ENCODE peak calls at places on chromosomes 4 and X, in seven cellular contexts. P, L, D, O, Q, T and R are unnamed samples. For H3K4me1, the result is how much of the 10 kb centered on the place peaks cover.

GRCh38 chrX:16711219-16712115 is 1.0 kb downstream of the CTPS2 start:
- DNase-seq in D (no peak), T (no peak), O (no peak), P (peak), Q (peak), L (no peak), R (no peak)

GRCh38 chr4:61385302-61385701 is 185.2 kb downstream of the ADGRL3 start:
- DNase-seq in L (no peak), D (no peak), P (no peak), O (no peak), T (no peak), Q (no peak), R (no peak)

GRCh38 chrX:17792842-17793241 is 55.5 kb downstream of the SCML1 start:
- DNase-seq in T (no peak), O (no peak), L (no peak), P (no peak), Q (no peak), D (no peak), R (no peak)

GRCh38 chr4:85837334-85837733 is 362.4 kb downstream of the ARHGAP24 start:
- DNase-seq in O (no peak), L (no peak), D (no peak), P (no peak), Q (no peak), T (no peak), R (no peak)

GRCh38 chr4:187227907-187228699 is 504.4 kb upstream of the FAT1 start:
- DNase-seq in D (no peak), T (no peak), Q (no peak), L (no peak), P (no peak), O (no peak), R (no peak)

GRCh38 chr4:105433421-105433820 is 40.4 kb downstream of the PPA2 start:
- DNase-seq in Q (no peak), D (no peak), T (no peak), L (no peak), O (no peak), P (no peak), R (no peak)

GRCh38 chr4:185637162-185637875 is 102.0 kb upstream of the PDLIM3 start:
- DNase-seq in D (no peak), O (no peak), L (no peak), T (no peak), P (no peak), Q (no peak), R (no peak)

GRCh38 chrX:2516612-2517011 is 15.8 kb upstream of the DHRSX start:
- DNase-seq in D (no peak), T (no peak), Q (no peak), L (no peak), O (no peak), P (no peak), R (no peak)

GRCh38 chr4:37873383-37873782 is 17.5 kb upstream of the TBC1D1 start:
- DNase-seq in D (no peak), Q (no peak), O (no peak), T (no peak), L (no peak), P (no peak), R (no peak)

GRCh38 chrX:15349046-15349445 is 13.7 kb upstream of the PIGA start:
- DNase-seq in T (peak), O (no peak), Q (peak), P (no peak), L (no peak), D (no peak), R (no peak)

GRCh38 chr4:141702472-141703182 is 66.2 kb downstream of the IL15 start:
- DNase-seq in O (no peak), Q (no peak), D (no peak), L (no peak), T (no peak), P (no peak), R (no peak)

GRCh38 chr4:156347412-156348075 is 393.9 kb upstream of the CTSO start:
- DNase-seq in O (no peak), Q (no peak), P (no peak), T (no peak), D (no peak), L (no peak), R (no peak)

GRCh38 chr4:26113339-26113940 is 199.4 kb downstream of the SMIM20 start:
- DNase-seq in P (no peak), D (no peak), L (no peak), T (no peak), Q (no peak), O (no peak), R (no peak)

GRCh38 chrX:39757971-39758370 is 339.8 kb downstream of the BCOR start:
- DNase-seq in L (no peak), O (no peak), Q (no peak), P (no peak), D (no peak), T (no peak), R (no peak)

GRCh38 chr4:161256716-161257115 is 907.1 kb downstream of the FSTL5 start:
- DNase-seq in L (no peak), T (peak), Q (no peak), O (no peak), P (no peak), D (no peak), R (no peak)

GRCh38 chr4:169439244-169439643 is 168.5 kb upstream of the SH3RF1 start:
- DNase-seq in P (no peak), Q (no peak), D (no peak), O (no peak), T (no peak), L (no peak), R (no peak)

GRCh38 chr4:181202249-181202648 is 1041.0 kb upstream of the TENM3 start:
- DNase-seq in T (no peak), O (no peak), L (no peak), Q (no peak), P (no peak), D (no peak), R (no peak)

GRCh38 chr4:159103406-159104131 is 690 bp downstream of the RAPGEF2 start:
- DNase-seq in Q (peak), L (peak), D (peak), O (peak), T (peak), P (peak), R (peak)

GRCh38 chrX:151902813-151903591 is 9.7 kb upstream of the MAGEA4 start:
- DNase-seq in T (no peak), Q (peak), L (peak), P (no peak), O (no peak), D (peak), R (no peak)

GRCh38 chr4:184713887-184714286 is 20.0 kb downstream of the CENPU start:
- DNase-seq in L (no peak), Q (no peak), D (no peak), T (no peak), O (no peak), P (no peak), R (no peak)

GRCh38 chr4:168868044-168868855 is 141.8 kb downstream of the CBR4 start:
- DNase-seq in O (no peak), T (no peak), P (no peak), D (no peak), Q (no peak), L (no peak), R (no peak)

GRCh38 chrX:113384628-113385027 is 544.0 kb upstream of the AMOT start:
- DNase-seq in L (peak), T (no peak), D (no peak), P (no peak), Q (peak), O (no peak), R (no peak)

GRCh38 chrX:43333543-43333942 is 322.6 kb upstream of the MAOA start:
- DNase-seq in O (no peak), D (no peak), Q (no peak), T (peak), L (no peak), P (no peak), R (no peak)

GRCh38 chr4:58136611-58137010 is 1026.4 kb upstream of the IGFBP7 start:
- DNase-seq in T (no peak), P (no peak), Q (no peak), L (no peak), O (no peak), D (no peak), R (no peak)

GRCh38 chr4:150237110-150237852 is 159.0 kb downstream of the DCLK2 start:
- DNase-seq in D (no peak), Q (no peak), P (no peak), L (no peak), O (no peak), T (no peak), R (no peak)

GRCh38 chr4:105622269-105622668 is 69.8 kb downstream of the ARHGEF38 start:
- DNase-seq in L (no peak), P (no peak), T (no peak), Q (no peak), O (no peak), D (no peak), R (no peak)

DNA sequence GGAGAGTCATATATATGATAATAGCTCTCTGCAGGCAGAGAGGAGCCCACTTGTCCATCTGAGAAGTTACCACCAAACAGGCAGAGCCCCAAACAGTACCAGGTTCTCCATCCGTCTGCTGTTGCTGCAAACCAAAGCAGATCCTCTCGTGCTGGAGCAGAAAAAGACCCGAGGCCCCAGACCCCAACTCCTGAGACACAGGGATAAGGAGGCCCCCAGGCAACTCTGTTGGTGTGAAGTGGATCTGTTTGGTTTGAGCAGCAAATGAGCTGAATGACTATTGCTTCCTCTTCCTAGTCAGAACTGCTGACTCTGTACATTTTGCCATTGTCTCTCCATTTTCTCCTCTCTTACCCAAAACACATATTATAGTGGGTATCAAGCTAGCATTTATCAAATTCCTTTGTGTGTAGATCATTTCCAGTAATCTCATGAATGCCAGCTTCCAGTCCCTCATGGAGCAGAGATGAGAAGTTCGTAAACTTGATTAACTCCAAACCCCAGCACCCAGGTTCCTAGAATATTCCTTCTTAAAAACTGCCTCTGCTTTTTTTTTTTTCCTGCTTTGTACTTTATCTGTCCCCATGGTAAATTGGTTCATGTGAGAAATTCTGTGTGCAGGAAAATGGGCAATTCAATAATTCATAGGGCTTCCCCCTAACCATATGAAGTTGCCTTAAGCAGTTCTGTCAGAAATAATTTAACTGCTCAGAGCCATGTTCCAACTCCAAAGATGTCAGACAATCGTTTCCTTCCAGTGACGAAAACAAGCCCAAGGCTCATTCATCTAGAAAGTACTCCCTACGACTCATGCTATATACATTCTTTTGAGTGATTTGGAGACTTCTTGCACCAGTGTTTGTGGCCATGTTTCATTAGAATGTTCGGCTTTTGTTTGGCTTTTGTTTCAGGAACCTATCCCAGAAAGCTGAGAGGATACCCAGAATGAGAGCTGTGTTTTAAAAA is 98.6 kb upstream of the ATXN3L start:
- DNase-seq in Q (no peak), O (no peak), L (no peak), T (no peak), D (no peak), P (no peak), R (no peak)
- TF ChIP-seq CTCF in Q (no peak), O (no peak), L (no peak), T (no peak), D (no peak), P (no peak), R (no peak)

GRCh38 chr4:99821918-99822503 is 5.4 kb downstream of the DAPP1 start:
- DNase-seq in T (peak), P (no peak), D (no peak), Q (no peak), O (no peak), L (no peak), R (no peak)

GRCh38 chr4:99826016-99826415 is 9.4 kb downstream of the DAPP1 start:
- DNase-seq in T (no peak), Q (no peak), P (no peak), O (no peak), D (no peak), L (no peak), R (no peak)

GRCh38 chr4:99824070-99824599 is 7.5 kb downstream of the DAPP1 start:
- DNase-seq in P (no peak), L (no peak), D (no peak), O (no peak), T (no peak), Q (no peak), R (no peak)

GRCh38 chr4:99825272-99825671 is 8.6 kb downstream of the DAPP1 start:
- DNase-seq in L (no peak), P (no peak), O (no peak), T (no peak), D (no peak), Q (no peak), R (no peak)

DNA sequence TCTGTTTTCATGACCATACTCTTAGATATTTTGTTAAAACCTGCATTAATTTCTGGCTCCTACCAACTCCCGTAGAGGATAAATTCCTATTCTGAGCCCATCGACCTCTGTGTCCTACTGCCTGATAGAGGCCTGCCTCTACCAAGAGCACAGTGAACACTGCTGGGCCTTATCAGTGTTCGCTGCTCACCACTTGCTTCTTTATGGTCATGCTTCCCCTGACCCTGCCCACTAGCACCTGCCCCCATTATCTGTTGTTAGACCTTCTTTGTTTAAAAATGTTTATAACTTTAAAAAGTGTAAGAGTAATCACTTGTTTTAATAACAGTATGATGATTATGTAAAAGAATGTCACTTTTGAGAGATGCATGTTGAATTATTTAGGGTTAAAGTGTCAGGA is 6.1 kb downstream of the DAPP1 start:
- DNase-seq in O (no peak), L (no peak), P (no peak), D (no peak), T (no peak), Q (no peak), R (no peak)
- H3K4me1 ChIP-seq in O (under half), L (under half), P (under half), D (under half), T (half or more), Q (under half), R (under half)

GRCh38 chr4:163492951-163493504 is 1.5 kb upstream of the TMA16 start:
- DNase-seq in T (peak), Q (no peak), O (no peak), P (no peak), D (no peak), L (no peak), R (no peak)

GRCh38 chr4:163495900-163496299 is 1.4 kb downstream of the TMA16 start:
- DNase-seq in L (no peak), T (peak), O (no peak), P (no peak), D (no peak), Q (no peak), R (no peak)

GRCh38 chr4:163489929-163490328 is 4.6 kb upstream of the TMA16 start:
- DNase-seq in T (no peak), D (no peak), P (no peak), L (no peak), O (no peak), Q (no peak), R (no peak)

GRCh38 chr4:163493643-163494359 is 689 bp upstream of the TMA16 start:
- DNase-seq in Q (peak), P (no peak), L (no peak), O (peak), D (no peak), T (peak), R (no peak)

GRCh38 chr4:163494360-163495241 is at the start of gene TMA16:
- DNase-seq in T (peak), P (peak), O (peak), Q (peak), L (peak), D (peak), R (peak)
- H3K4me3 ChIP-seq in T (peak), P (peak), O (peak), Q (peak), L (peak), D (peak), R (peak)

DNA sequence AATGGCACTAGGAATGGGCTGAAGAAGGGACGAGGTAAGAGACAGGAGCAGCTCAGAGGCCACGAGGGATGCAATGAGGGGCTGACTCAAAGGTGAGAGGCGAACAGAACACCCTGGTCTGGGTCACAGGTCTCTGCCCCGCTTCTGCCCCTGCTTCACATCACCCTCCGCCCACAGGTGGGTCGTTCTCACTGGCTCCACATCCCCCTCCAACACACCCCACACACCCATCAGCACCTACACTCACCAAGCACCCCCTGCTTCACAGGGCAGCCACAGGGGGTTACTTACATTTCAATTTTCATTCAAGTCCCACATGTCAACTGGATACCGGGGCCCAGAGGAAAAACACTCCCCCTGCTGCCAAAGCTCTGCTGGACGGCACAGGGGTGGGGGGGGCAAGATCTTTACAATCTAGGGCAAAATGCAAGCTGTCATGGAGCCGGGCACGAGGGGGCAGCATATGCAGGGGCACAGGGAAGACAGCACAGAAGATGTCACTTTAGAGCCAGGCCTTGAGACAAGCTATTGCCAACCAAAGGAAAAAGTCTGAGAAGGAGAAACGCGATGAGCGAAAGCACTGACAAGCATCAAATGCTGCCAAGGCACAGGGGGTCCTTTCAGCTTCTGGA is 94.1 kb downstream of the AFAP1 start:
- DNase-seq in Q (no peak), P (no peak), D (no peak), O (no peak), L (no peak), T (no peak), R (no peak)
- TF ChIP-seq CTCF in Q (no peak), P (no peak), D (no peak), O (no peak), L (no peak), T (no peak), R (no peak)

GRCh38 chr4:48341776-48342558 is 638 bp downstream of the SLAIN2 start:
- DNase-seq in O (peak), L (peak), D (peak), T (peak), P (peak), Q (peak), R (peak)
- H3K4me1 ChIP-seq in O (under half), L (under half), D (under half), T (under half), P (under half), Q (under half), R (under half)

GRCh38 chrX:38632516-38632915 is 71.2 kb downstream of the TSPAN7 start:
- DNase-seq in D (no peak), P (no peak), T (no peak), O (no peak), L (no peak), Q (no peak), R (no peak)
- H3K4me3 ChIP-seq in D (peak), P (no peak), T (no peak), O (no peak), L (no peak), Q (no peak), R (no peak)